ENCODE peak calls at places on chromosome 15, in four cellular contexts. X, G, U and W are unnamed samples.

GRCh38 chr15:97678677-97679076 is 281.8 kb upstream of the ARRDC4 start:
- DNase-seq in U (no peak), X (no peak), G (no peak), W (no peak)

GRCh38 chr15:50330921-50331320 is 24.1 kb downstream of the GABPB1 start:
- DNase-seq in G (peak), X (no peak), U (no peak), W (no peak)

GRCh38 chr15:68966996-68967395 is 36.7 kb downstream of the SPESP1 start:
- DNase-seq in U (no peak), X (no peak), G (no peak), W (no peak)

GRCh38 chr15:96629501-96629900 is 299.0 kb downstream of the NR2F2 start:
- DNase-seq in X (no peak), G (no peak), U (no peak), W (no peak)

GRCh38 chr15:37616215-37616614 is 318.2 kb upstream of the TMCO5A start:
- DNase-seq in U (no peak), G (no peak), X (no peak), W (no peak)

GRCh38 chr15:38072507-38073277 is 138.3 kb downstream of the TMCO5A start:
- DNase-seq in G (peak), X (peak), U (peak), W (peak)

GRCh38 chr15:34688699-34689098 is 66.1 kb downstream of the GJD2 start:
- DNase-seq in G (no peak), U (no peak), X (no peak), W (no peak)

GRCh38 chr15:98363416-98363815 is 284.9 kb upstream of the IGF1R start:
- DNase-seq in U (no peak), G (no peak), X (no peak), W (no peak)

GRCh38 chr15:99201410-99202175 is 47.8 kb downstream of the TTC23 start:
- DNase-seq in G (no peak), X (no peak), U (no peak), W (no peak)

GRCh38 chr15:27492021-27492621 is 521.1 kb downstream of the GABRG3 start:
- DNase-seq in X (no peak), U (no peak), G (no peak), W (no peak)

GRCh38 chr15:48324949-48325348 is 6.3 kb upstream of the DUT start:
- DNase-seq in X (no peak), G (no peak), U (no peak), W (no peak)

DNA sequence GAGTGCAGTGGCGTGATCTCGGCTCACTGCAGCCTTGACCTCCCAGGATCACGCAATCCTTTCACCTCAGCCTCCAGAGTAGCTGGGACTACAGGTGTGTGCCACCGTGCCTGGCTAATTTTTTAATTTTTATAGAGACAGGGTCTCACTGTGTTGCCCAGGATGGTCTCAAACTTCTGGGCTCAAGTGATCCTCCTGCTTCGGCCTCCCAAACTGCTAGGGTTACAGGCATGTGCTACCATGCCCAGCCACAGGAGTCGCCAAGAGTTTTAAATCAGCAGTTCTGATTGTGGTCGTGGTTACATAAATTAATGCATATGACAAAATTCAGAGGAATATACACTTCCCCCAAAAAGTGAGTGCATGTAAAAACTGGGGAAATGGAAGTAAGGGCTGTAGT is 33.0 kb downstream of the MEGF11 start:
- DNase-seq in G (no peak), X (no peak), U (no peak), W (peak)
- TF ChIP-seq CTCF in G (no peak), X (peak), U (no peak), W (no peak)

GRCh38 chr15:74977599-74977998 is 17.8 kb upstream of the SCAMP5 start:
- DNase-seq in G (no peak), X (no peak), U (no peak), W (peak)

GRCh38 chr15:74978503-74978902 is 16.9 kb upstream of the SCAMP5 start:
- DNase-seq in X (no peak), U (no peak), G (no peak), W (peak)

GRCh38 chr15:74978077-74978476 is 17.3 kb upstream of the SCAMP5 start:
- DNase-seq in U (no peak), X (no peak), G (no peak), W (no peak)

DNA sequence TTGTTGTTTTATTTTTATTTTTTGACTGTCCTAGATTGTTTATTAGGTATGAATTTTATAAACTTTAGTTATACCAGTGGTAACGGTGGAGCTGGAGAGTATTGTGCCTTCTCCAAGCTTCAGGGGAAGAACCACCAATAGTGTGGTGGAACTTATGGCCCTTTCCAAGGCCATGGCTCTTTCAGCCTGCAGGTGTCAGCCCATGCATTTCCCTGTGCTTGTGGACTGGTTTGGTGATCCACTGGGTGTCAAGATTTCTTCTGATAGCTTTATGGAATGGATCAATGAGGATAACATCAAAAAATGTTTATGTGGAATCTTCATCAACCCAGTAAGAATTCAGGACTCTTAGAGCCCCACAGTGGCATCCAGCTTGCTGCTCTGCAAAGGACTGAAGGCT is 19.2 kb upstream of the SCAMP5 start:
- DNase-seq in G (no peak), X (no peak), U (no peak), W (no peak)
- TF ChIP-seq CTCF in G (no peak), X (peak), U (no peak), W (no peak)

GRCh38 chr15:93347917-93348316 is 258.9 kb upstream of the RGMA start:
- DNase-seq in X (no peak), G (no peak), U (no peak), W (no peak)
- TF ChIP-seq CTCF in X (no peak), G (no peak), U (no peak), W (no peak)

DNA sequence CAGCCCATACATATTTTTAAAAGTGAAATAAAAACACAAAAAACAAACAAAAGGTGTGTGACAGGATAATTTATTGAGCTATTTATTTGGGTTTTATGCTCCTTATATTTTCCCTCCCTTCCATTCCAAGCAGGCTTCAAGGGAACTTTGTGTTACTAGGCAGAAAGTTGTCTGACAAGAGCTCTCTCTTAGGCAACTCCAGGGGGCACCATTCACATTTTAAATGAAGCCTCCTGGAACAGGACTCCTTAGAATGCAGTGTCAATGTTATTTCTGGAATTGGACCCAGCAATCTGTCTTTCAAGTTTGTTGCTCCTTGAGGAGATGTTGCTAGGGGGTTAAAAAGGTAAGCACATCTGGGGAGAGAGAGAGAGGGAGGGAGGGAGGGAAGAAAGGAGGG is 5.4 kb upstream of the RFX7 start:
- DNase-seq in X (peak), G (peak), U (no peak), W (no peak)
- TF ChIP-seq CTCF in X (peak), G (peak), U (no peak), W (no peak)

DNA sequence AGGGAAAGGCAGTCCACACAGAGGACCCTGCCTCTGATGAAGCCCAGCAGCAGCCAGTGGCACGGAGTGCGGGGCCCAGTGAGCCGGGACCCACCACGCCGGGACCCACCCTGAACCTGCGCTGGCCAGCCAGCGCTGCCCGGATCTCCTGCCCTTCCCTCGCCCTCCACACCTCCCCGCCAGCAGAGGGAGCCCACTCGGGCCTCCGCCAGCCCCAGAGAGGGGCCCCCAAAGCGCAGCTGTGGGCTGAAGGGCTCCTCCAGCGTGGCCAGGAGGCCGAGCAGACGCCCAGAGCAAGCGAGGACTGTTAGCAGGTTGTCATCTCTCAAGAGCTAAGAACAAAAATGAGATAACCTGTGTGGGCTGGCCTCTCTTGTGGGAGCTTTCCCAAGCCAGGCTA is 81.3 kb upstream of the ATP10A start:
- DNase-seq in G (no peak), X (no peak), U (no peak), W (no peak)
- TF ChIP-seq CTCF in G (no peak), X (peak), U (no peak), W (no peak)

GRCh38 chr15:92062505-92062904 is 209.0 kb downstream of the SLCO3A1 start:
- DNase-seq in G (no peak), U (no peak), X (no peak), W (no peak)
- TF ChIP-seq CTCF in G (no peak), U (no peak), X (no peak), W (no peak)

DNA sequence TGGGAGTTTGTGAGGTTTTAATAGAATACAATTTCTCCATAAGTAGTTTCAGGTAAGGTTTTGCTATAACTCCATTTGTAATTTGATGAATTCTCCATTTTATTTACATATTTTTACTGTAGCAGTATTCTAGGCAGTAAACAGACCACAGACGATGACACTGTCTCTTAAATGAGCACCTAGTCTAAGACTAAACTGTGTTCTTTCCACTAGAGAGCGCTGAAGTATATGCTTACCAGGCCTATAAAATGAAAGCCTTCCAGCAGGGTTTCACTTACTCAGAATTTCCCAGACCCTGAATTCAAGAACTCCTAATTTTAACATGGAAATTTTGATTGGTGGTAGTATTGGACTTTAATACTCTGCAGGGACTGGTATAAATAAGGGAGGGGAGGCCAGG is 41.6 kb downstream of the POLG start:
- DNase-seq in G (peak), X (no peak), U (no peak), W (no peak)
- TF ChIP-seq CTCF in G (no peak), X (peak), U (no peak), W (no peak)